ENCODE peak calls at places on chromosomes 7 and 10, in six cellular contexts. F is GM23338, N is HepG2, S is mammary epithelial cell, Y is HCT116, L is MM.1S. X is an unnamed sample.
A peak's percentile ranks its signal among the peaks of the same experiment; 100 is the strongest.

GRCh38 chr10:71920540-71921318 is 43.5 kb upstream of the CHST3 start:
- DNase-seq in Y (no peak), N (no peak), F (no peak), S (peak; percentile 73), L (no peak), X (peak; percentile 13)

GRCh38 chr7:145848691-145849090 is 267.9 kb upstream of the CNTNAP2 start:
- DNase-seq in F (peak; percentile 39), L (peak; percentile 25), S (no peak), Y (no peak), N (no peak), X (peak; percentile 26)

GRCh38 chr7:119959811-119960210 is 313.2 kb upstream of the KCND2 start:
- DNase-seq in F (no peak), Y (no peak), L (no peak), S (peak; percentile 62), N (no peak), X (no peak)

GRCh38 chr7:105678811-105679495 is 97.7 kb upstream of the EFCAB10 start:
- DNase-seq in L (no peak), S (peak; percentile 57), N (no peak), F (peak; percentile 54), Y (no peak), X (peak; percentile 82)

GRCh38 chr7:99737726-99738125 is 2.7 kb upstream of the CYP3A7 start:
- DNase-seq in F (no peak), L (no peak), Y (no peak), N (no peak), S (peak; percentile 85), X (peak; percentile 65)

GRCh38 chr7:22356855-22357310 is at the start of gene RAPGEF5:
- DNase-seq in L (peak; percentile 69), F (peak; percentile 68), N (no peak), Y (peak; percentile 10), S (peak; percentile 66), X (peak; percentile 43)

GRCh38 chr7:830069-830468 is 2.2 kb upstream of the SUN1 start:
- DNase-seq in L (no peak), F (no peak), Y (no peak), N (no peak), S (no peak), X (no peak)

GRCh38 chr10:124003481-124004371 is 89.7 kb downstream of the CHST15 start:
- DNase-seq in Y (no peak), F (no peak), L (no peak), N (no peak), S (no peak), X (no peak)

GRCh38 chr10:68826764-68827591 is at the start of gene STOX1:
- DNase-seq in N (peak; percentile 43), F (peak; percentile 86), S (peak; percentile 69), L (peak; percentile 84), Y (peak; percentile 44), X (peak; percentile 83)

GRCh38 chr7:107383203-107383602 is 86.7 kb upstream of the GPR22 start:
- DNase-seq in S (no peak), N (no peak), L (no peak), F (no peak), Y (no peak), X (no peak)

GRCh38 chr7:155007947-155008346 is 5.0 kb upstream of the PAXIP1 start:
- DNase-seq in S (no peak), L (peak; percentile 27), N (peak; percentile 56), Y (peak; percentile 32), F (peak; percentile 86), X (peak; percentile 82)

GRCh38 chr7:48074231-48074654 is 14.8 kb upstream of the UPP1 start:
- DNase-seq in Y (no peak), N (no peak), S (peak; percentile 51), F (no peak), L (no peak), X (no peak)

GRCh38 chr7:38410056-38410455 is 136.6 kb upstream of the TARP start:
- DNase-seq in S (no peak), L (no peak), F (no peak), Y (no peak), N (no peak), X (no peak)

GRCh38 chr10:48612241-48612943 is 7.5 kb upstream of the ARHGAP22 start:
- DNase-seq in N (no peak), F (no peak), S (no peak), L (peak; percentile 16), Y (no peak), X (no peak)

GRCh38 chr7:23672033-23672432 is 8.0 kb upstream of the FAM221A start:
- DNase-seq in F (no peak), L (no peak), S (no peak), N (no peak), Y (no peak), X (no peak)

GRCh38 chr10:108567899-108568752 is 1355.2 kb downstream of the XPNPEP1 start:
- DNase-seq in Y (no peak), S (no peak), L (peak; percentile 35), N (no peak), F (no peak), X (no peak)

GRCh38 chr7:96337519-96337918 is 15.6 kb upstream of the SLC25A13 start:
- DNase-seq in S (no peak), Y (no peak), N (no peak), L (no peak), F (no peak), X (no peak)

GRCh38 chr7:54827719-54828118 is 68.7 kb upstream of the SEC61G start:
- DNase-seq in L (no peak), N (no peak), Y (no peak), S (no peak), F (no peak), X (no peak)

GRCh38 chr7:54823776-54824175 is 64.8 kb upstream of the SEC61G start:
- DNase-seq in Y (no peak), N (no peak), S (no peak), F (no peak), L (no peak), X (no peak)

GRCh38 chr7:54831046-54831643 is 72.1 kb upstream of the SEC61G start:
- DNase-seq in F (no peak), S (peak; percentile 87), N (no peak), L (no peak), Y (peak; percentile 73), X (no peak)

GRCh38 chr7:54824655-54825054 is 65.6 kb upstream of the SEC61G start:
- DNase-seq in L (no peak), S (no peak), N (no peak), Y (no peak), F (no peak), X (no peak)

DNA sequence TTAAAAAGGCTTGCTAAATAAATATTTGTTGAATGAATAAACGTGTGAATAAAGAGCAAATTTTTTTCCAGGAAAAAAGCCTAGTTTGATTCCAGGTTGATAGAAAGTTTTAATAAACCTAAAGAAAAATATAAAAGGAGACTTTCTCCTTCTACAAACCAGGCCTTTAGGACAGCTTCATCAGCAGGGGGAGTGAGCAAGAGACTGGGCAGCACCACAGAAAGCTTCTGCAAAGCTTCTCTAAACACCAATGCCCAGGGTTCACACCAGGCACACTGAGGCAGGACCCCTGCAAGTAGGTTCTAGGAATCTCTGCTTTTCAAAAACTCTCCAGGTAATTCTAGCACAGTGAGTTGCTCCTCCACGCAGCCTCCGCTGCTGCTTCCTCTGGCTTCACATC is 66.4 kb upstream of the SEC61G start:
- DNase-seq in L (no peak), F (no peak), N (no peak), Y (no peak), S (no peak), X (no peak)
- TF ChIP-seq CTCF in L (no peak), F (no peak), N (no peak), Y (no peak), S (no peak), X (no peak)

DNA sequence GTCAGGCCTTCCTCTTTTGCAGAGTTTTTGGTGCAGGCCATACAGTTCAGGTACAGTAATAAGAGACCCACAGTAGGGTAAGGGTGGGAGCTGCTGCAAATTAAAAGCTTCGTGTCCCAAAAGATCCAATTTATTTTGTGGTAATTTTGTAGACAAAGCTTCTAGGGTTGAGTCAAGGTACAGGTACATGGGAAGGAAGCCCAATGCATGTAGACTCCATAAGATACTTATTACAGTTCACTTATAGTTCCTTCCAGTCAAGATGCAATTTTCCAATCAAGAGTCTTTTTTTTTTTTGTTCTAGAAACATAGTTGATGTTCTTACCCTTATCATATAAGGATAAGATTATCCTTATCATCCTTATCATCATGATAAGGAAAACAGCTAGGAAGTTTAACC is at the start of gene TAS2R4:
- DNase-seq in F (no peak), L (peak; percentile 2), Y (no peak), N (no peak), S (no peak), X (no peak)
- TF ChIP-seq EZH2 in F (no peak), L (no peak), Y (no peak), N (no peak), S (no peak), X (no peak)

DNA sequence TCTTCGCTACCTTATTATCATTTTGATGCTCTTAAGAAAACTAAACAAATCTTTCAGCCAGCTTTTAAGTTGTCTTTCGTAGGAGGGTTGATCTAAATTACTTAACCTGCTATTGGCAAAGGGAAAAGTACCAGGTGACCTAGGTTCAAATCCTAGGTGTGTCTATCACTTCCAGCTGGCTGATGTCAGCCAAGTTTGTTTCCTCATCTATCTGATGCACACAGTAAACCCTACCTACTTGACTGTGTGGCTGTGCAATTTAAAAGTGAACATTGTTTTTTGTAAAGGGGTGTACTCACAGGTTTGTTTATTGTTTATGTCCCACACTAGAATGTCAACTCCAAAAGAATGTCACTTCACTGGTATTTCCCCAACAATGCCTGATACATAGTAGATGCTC is 21.9 kb upstream of the CAMK1D start:
- DNase-seq in N (no peak), L (no peak), Y (no peak), S (no peak), F (no peak), X (no peak)
- H3K27ac ChIP-seq in N (no peak overlapping the region), L (no peak overlapping the region), Y (no peak overlapping the region), S (no peak overlapping the region), F (no peak overlapping the region), X (no peak overlapping the region)

DNA sequence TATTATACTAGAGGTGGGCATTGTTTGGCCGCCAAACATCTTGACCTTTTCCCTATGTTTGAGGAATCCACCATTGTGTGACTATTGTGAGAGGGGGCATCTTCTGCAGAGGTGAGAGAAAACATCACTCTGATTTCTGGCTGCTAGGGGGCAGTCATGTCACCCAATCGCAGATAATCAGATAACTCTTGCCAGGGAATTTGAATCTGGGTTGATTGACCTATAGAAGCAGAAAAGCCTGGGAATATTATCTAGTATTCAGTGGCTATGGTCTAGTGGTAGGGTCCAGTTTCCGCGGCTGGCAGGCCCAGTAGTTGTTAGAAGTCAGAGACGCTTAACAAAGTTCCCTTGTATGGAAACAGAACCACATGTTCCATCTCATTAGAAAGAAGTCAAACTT is 808.5 kb downstream of the PHTF2 start:
- DNase-seq in L (no peak), N (no peak), S (no peak), Y (no peak), F (peak; percentile 74), X (peak; percentile 32)
- TF ChIP-seq CTCF in L (peak; percentile 45), N (no peak), S (peak; percentile 59), Y (peak; percentile 56), F (peak; percentile 79), X (peak; percentile 62)

GRCh38 chr7:158829021-158829341 is 328 bp downstream of the ESYT2 start:
- DNase-seq in N (peak; percentile 20), Y (no peak), S (peak; percentile 78), L (peak; percentile 92), F (peak; percentile 78), X (peak; percentile 90)

GRCh38 chr7:158829342-158830210 is at the start of gene ESYT2:
- DNase-seq in L (peak; percentile 99), S (peak; percentile 96), N (peak; percentile 83), F (peak; percentile 80), Y (peak; percentile 89), X (peak; percentile 98)

GRCh38 chr7:158831738-158832091 is 2.4 kb upstream of the ESYT2 start:
- DNase-seq in N (no peak), S (no peak), F (no peak), L (no peak), Y (no peak), X (no peak)

GRCh38 chr7:158828343-158829020 is 827 bp downstream of the ESYT2 start:
- DNase-seq in N (no peak), F (peak; percentile 71), S (peak; percentile 29), Y (no peak), L (no peak), X (peak; percentile 53)

GRCh38 chr7:158830211-158830723 is 958 bp upstream of the ESYT2 start:
- DNase-seq in L (no peak), F (no peak), N (no peak), S (no peak), Y (no peak), X (no peak)
- TF ChIP-seq EZH2 in L (no peak), F (no peak), N (no peak), S (no peak), Y (no peak), X (no peak)